ENCODE peak calls at places on chromosome 20, in five cellular contexts. Z is kidney; H is fibroblast of lung; Y is thoracic aorta; L is CD8-positive, alpha-beta T cell. P is an unnamed sample.
A peak's percentile ranks its signal among the peaks of the same experiment; 100 is the strongest.

GRCh38 chr20:36121981-36122930 is 32.3 kb upstream of the EPB41L1 start:
- DNase-seq in H (no peak), L (no peak), Y (no peak), Z (peak; percentile 92), P (peak; percentile 83)

GRCh38 chr20:745683-746301 is 22.5 kb downstream of the SLC52A3 start:
- DNase-seq in Y (no peak), Z (no peak), H (no peak), L (no peak), P (no peak)

GRCh38 chr20:36266189-36266588 is 29.9 kb downstream of the AAR2 start:
- DNase-seq in H (no peak), Z (no peak), L (no peak), Y (no peak), P (no peak)

GRCh38 chr20:59145926-59146800 is 17.5 kb upstream of the ZNF831 start:
- DNase-seq in H (no peak), Z (no peak), Y (no peak), L (peak; percentile 48), P (no peak)

GRCh38 chr20:4375881-4376280 is 345.8 kb upstream of the PRND start:
- DNase-seq in L (no peak), H (peak; percentile 72), Z (no peak), Y (no peak), P (no peak)

GRCh38 chr20:11497543-11497942 is 420.1 kb upstream of the BTBD3 start:
- DNase-seq in Z (no peak), L (no peak), Y (no peak), H (no peak), P (no peak)

GRCh38 chr20:58131111-58131510 is 97.3 kb downstream of the ANKRD60 start:
- DNase-seq in L (no peak), H (peak; percentile 64), Z (no peak), Y (no peak), P (no peak)

GRCh38 chr20:40997116-40997515 is 31.5 kb upstream of the TOP1 start:
- DNase-seq in Z (no peak), L (no peak), Y (no peak), H (no peak), P (no peak)

GRCh38 chr20:2820896-2821869 is 5.0 kb downstream of the TMEM239 start:
- DNase-seq in H (no peak), L (no peak), Y (no peak), Z (peak; percentile 82), P (no peak)

GRCh38 chr20:32902456-32903420 is 44.0 kb downstream of the EFCAB8 start:
- DNase-seq in Y (no peak), L (peak; percentile 59), Z (peak; percentile 77), H (peak; percentile 30), P (peak; percentile 39)

GRCh38 chr20:10448270-10449156 is 13.4 kb downstream of the SLX4IP start:
- DNase-seq in Y (no peak), H (peak; percentile 51), L (no peak), Z (no peak), P (no peak)

GRCh38 chr20:52890130-52890529 is 82.0 kb upstream of the TSHZ2 start:
- DNase-seq in H (no peak), L (no peak), Z (no peak), Y (no peak), P (no peak)

GRCh38 chr20:33005132-33005566 is 916 bp upstream of the SUN5 start:
- DNase-seq in H (peak; percentile 5), Z (no peak), L (no peak), Y (no peak), P (no peak)

GRCh38 chr20:605237-605636 is 4.9 kb downstream of the TCF15 start:
- DNase-seq in L (no peak), H (no peak), Z (no peak), Y (no peak), P (no peak)

GRCh38 chr20:57048027-57048869 is 218.2 kb downstream of the BMP7 start:
- DNase-seq in Y (no peak), H (no peak), L (no peak), Z (no peak), P (no peak)

GRCh38 chr20:2402271-2402980 is 21.7 kb downstream of the TGM6 start:
- DNase-seq in Y (no peak), L (no peak), H (peak; percentile 50), Z (no peak), P (no peak)

GRCh38 chr20:7790189-7790588 is 150.1 kb downstream of the HAO1 start:
- DNase-seq in Z (no peak), L (no peak), Y (no peak), H (peak; percentile 78), P (no peak)

GRCh38 chr20:53078761-53079482 is 106.8 kb downstream of the TSHZ2 start:
- DNase-seq in H (peak; percentile 89), L (no peak), Z (no peak), Y (no peak), P (no peak)

GRCh38 chr20:22312744-22313346 is 271.5 kb downstream of the FOXA2 start:
- DNase-seq in H (peak; percentile 2), L (no peak), Y (no peak), Z (no peak), P (no peak)

GRCh38 chr20:62825288-62825993 is 8.6 kb downstream of the COL9A3 start:
- DNase-seq in Z (peak; percentile 72), L (no peak), H (no peak), Y (no peak), P (no peak)
- H3K4me3 ChIP-seq in Z (no peak overlapping the region), L (no peak overlapping the region), H (no peak overlapping the region), Y (no peak overlapping the region), P (no peak overlapping the region)

DNA sequence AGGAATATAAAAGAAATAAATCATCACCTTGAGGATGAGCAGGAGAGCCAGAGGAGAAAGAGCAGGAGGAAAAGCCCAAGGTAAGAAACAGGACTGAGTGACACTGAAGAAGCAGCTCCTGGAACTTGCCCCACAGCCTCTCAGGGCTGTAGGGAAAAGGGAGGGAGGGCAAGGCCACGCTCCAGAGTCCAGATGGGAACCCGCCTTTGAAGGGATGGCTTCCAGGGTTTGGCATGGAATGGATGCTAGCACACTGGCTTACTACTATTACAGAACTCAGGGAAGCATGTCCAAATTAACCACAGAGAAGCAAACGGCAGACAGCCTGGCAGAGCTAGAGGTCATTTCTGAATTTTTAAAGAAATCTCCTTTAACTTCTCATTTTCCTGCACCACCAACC is 26.8 kb downstream of the RALGAPA2 start:
- DNase-seq in Y (no peak), Z (no peak), L (no peak), H (no peak), P (no peak)
- H3K4me1 ChIP-seq in Y (no peaks in the 10 kb centered on the region), Z (peaks cover 14% of the 10 kb centered on the region), L (peaks cover 18% of the 10 kb centered on the region), H (no peaks in the 10 kb centered on the region), P (no peaks in the 10 kb centered on the region)

DNA sequence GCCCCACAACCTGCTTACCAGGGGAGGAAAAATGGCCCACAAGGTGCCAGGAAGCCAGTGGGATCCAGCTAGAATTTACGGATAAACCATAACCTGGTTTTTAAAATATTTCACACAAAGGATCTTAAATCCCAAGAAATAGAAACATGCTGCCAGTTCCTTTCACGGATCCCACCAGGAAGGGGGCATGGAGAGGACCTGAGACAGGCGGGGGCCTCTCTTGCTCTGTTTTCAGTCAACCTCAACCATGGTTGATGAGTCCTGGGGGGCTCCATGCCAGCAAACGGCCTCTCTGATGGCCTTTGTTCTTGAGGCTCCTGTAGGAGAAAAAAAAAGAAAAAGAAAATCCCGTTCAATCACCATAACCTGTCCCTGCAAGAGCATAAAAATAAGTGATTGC is 125.9 kb upstream of the CST7 start:
- DNase-seq in L (no peak), H (no peak), Z (no peak), Y (no peak), P (no peak)
- H3K4me3 ChIP-seq in L (no peak overlapping the region), H (no peak overlapping the region), Z (no peak overlapping the region), Y (no peak overlapping the region), P (no peak overlapping the region)

DNA sequence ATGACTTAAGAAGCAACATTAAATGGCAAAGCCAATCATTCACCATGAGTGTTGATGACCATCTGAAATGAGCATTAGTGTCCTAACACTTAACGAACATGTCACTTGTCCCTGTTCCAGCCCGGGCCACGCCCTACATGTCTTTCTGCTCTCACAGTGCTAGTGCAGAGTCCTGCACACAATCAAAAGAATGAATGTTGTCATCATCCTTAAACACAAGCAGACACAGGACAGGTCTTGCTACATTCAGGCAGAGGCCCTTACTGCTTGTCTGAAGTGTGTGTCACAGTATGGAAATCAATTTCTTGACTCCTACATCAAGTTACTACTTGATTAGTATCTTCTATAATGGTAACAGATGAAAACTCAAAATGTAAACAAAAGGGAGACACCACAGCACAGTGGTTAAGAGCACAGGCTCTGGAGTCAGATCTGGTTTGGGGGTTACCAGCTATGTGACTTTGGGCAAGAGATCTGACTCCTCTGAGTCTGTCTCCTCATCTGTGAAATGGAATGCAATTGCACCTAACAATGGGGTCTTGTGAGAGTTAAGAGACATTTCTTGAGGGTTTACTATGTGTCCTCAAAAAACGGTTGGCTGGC is 17.4 kb downstream of the UBE2V1 start:
- DNase-seq in Z (no peak), L (no peak), Y (no peak), H (no peak), P (no peak)
- H3K4me1 ChIP-seq in Z (peaks cover 5% of the 10 kb centered on the region), L (peaks cover 9% of the 10 kb centered on the region), Y (peaks cover 13% of the 10 kb centered on the region), H (no peaks in the 10 kb centered on the region), P (peaks cover 3% of the 10 kb centered on the region)

GRCh38 chr20:31485450-31486339 is 10.6 kb downstream of the REM1 start:
- DNase-seq in Z (peak; percentile 91), L (no peak), Y (no peak), H (peak; percentile 75), P (peak; percentile 70)
- H3K4me3 ChIP-seq in Z (no peak overlapping the region), L (no peak overlapping the region), Y (peak overlapping the region; percentile 61), H (peak overlapping the region; percentile 39), P (no peak overlapping the region)

GRCh38 chr20:9344080-9344920 is 170.1 kb upstream of the LAMP5 start:
- DNase-seq in L (no peak), H (peak; percentile 51), Y (no peak), Z (no peak), P (no peak)

GRCh38 chr20:9348316-9348715 is 166.1 kb upstream of the LAMP5 start:
- DNase-seq in L (no peak), H (no peak), Y (no peak), Z (no peak), P (no peak)

GRCh38 chr20:9349256-9349655 is 165.1 kb upstream of the LAMP5 start:
- DNase-seq in H (no peak), L (no peak), Z (no peak), Y (no peak), P (no peak)

GRCh38 chr20:9352740-9353139 is 161.7 kb upstream of the LAMP5 start:
- DNase-seq in L (no peak), H (no peak), Z (no peak), Y (no peak), P (no peak)

GRCh38 chr20:9348746-9349145 is 165.6 kb upstream of the LAMP5 start:
- DNase-seq in H (peak; percentile 14), L (no peak), Z (no peak), Y (no peak), P (no peak)
- H3K4me1 ChIP-seq in H (peaks cover 3% of the 10 kb centered on the region), L (no peaks in the 10 kb centered on the region), Z (peaks cover 15% of the 10 kb centered on the region), Y (peaks cover 5% of the 10 kb centered on the region), P (peaks cover 14% of the 10 kb centered on the region)

DNA sequence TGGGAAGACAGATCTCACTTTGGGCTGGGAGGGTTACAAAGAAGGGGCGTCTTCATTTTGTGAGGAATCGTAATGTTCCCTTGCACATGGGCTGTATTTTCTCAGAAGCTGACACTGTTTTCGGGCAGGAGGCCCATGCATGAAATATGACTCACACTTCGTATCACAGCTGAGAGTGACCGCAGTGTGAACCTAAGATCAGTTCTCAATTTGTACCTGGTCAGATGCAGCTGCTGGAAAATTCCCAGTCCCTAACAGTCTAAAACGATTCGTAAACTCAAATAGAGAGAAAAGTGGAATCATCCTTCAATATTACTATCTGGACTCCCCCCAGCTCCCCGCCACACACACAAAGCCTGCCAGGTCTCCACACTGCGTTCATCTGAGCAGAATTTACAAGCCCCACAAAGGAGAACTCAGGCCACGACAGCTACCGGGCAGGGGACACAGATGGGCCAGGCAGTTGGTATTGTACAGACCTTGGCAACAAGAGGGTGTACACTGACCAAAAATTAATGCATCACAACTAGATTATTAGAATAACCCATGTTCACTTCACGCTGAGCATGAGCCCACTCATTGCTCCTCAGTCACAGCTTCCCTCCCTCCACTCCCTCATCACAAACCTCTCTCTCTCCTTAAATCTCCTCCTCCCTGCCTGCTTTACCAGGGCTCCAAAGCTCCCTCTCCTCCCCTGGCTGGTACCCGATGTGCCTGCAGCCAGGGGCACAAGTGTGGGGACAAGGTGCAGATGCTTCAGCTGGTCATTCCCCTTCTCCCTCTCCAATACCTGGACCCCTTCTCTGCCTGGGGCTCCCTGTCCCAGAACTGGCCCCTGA is 488.4 kb downstream of the PREX1 start:
- DNase-seq in Y (no peak), Z (no peak), H (peak; percentile 94), L (no peak), P (no peak)
- H3K4me3 ChIP-seq in Y (no peak overlapping the region), Z (no peak overlapping the region), H (no peak overlapping the region), L (no peak overlapping the region), P (no peak overlapping the region)

P was measured in left lung.